ENCODE peak calls at places on chromosomes 4 and X, in six cellular contexts. I is NCI-H1092, E is nucleus accumbens, N is cardiac muscle cell, A is heart left ventricle, K is hippocampal formation. Y is an unnamed sample.

GRCh38 chrX:18702362-18703195 is 4.9 kb upstream of the PPEF1 start:
- DNase-seq in I (no peak), E (no peak), N (peak; percentile 75), A (no peak), K (no peak), Y (peak; percentile 3)

GRCh38 chrX:127702527-127702926 is 349.7 kb downstream of the ACTRT1 start:
- DNase-seq in I (no peak), E (no peak), N (no peak), A (no peak), K (no peak), Y (no peak)

GRCh38 chrX:55907968-55908607 is 190.5 kb downstream of the RRAGB start:
- DNase-seq in I (no peak), E (no peak), N (peak; percentile 30), A (peak; percentile 32), K (peak; percentile 0), Y (no peak)

GRCh38 chr4:39808231-39808749 is 110.4 kb downstream of the UBE2K start:
- DNase-seq in I (no peak), E (no peak), N (no peak), A (no peak), K (no peak), Y (no peak)

GRCh38 chrX:1147641-1148515 is 64.6 kb downstream of the CRLF2 start:
- DNase-seq in I (no peak), E (no peak), N (no peak), A (no peak), K (no peak), Y (no peak)

GRCh38 chrX:115393271-115393670 is 103.8 kb downstream of the LUZP4 start:
- DNase-seq in I (no peak), E (no peak), N (peak; percentile 86), A (no peak), K (no peak), Y (peak; percentile 73)

GRCh38 chr4:155787113-155787710 is 28.4 kb downstream of the GUCY1B1 start:
- DNase-seq in I (no peak), E (no peak), N (peak; percentile 78), A (no peak), K (no peak), Y (peak; percentile 2)

GRCh38 chr4:83248486-83248885 is 36.1 kb downstream of the COQ2 start:
- DNase-seq in I (no peak), E (no peak), N (no peak), A (no peak), K (no peak), Y (peak; percentile 45)